ENCODE peak calls at places on chromosomes 7 and 10, in ten cellular contexts. W is RWPE1, H is body of pancreas, N is stomach, E is cardiac fibroblast, D is uterus, M is progenitor cell of endocrine pancreas, G is tibial artery, P is A673, J is left ventricle myocardium inferior. K is an unnamed sample.

GRCh38 chr7:91397612-91398011 is 133.4 kb downstream of the FZD1 start:
- DNase-seq in W (no peak), D (no peak), N (no peak), G (no peak), E (no peak), H (no peak), M (no peak), P (no peak), J (no peak), K (no peak)

GRCh38 chr10:77925410-77925794 is 1.2 kb downstream of the DLG5 start:
- DNase-seq in G (no peak), M (no peak), D (peak; percentile 47), W (peak; percentile 56), J (no peak), P (peak; percentile 64), H (peak; percentile 41), E (peak; percentile 48), N (no peak), K (no peak)

GRCh38 chr10:501596-501995 is 187.9 kb downstream of the DIP2C start:
- DNase-seq in J (no peak), D (peak; percentile 14), H (peak; percentile 60), P (no peak), E (peak; percentile 19), M (no peak), W (peak; percentile 34), N (peak; percentile 62), G (no peak), K (no peak)

GRCh38 chr10:27100800-27101347 is 580 bp upstream of the ANKRD26 start:
- DNase-seq in E (no peak), H (peak; percentile 14), G (no peak), N (no peak), W (peak; percentile 2), J (no peak), M (no peak), D (no peak), P (peak; percentile 2), K (no peak)

GRCh38 chr7:101913247-101913721 is 95.9 kb downstream of the CUX1 start:
- DNase-seq in G (no peak), W (no peak), D (peak; percentile 49), P (no peak), N (no peak), M (no peak), H (no peak), E (no peak), J (no peak), K (no peak)

GRCh38 chr10:84177541-84178386 is 4.2 kb downstream of the GPR15LG start:
- DNase-seq in G (no peak), D (no peak), N (no peak), H (no peak), P (no peak), E (no peak), M (no peak), J (peak; percentile 44), W (no peak), K (no peak)

GRCh38 chr10:62166331-62167154 is 102.1 kb downstream of the RTKN2 start:
- DNase-seq in H (peak; percentile 11), G (peak; percentile 44), D (peak; percentile 40), E (no peak), N (peak; percentile 66), J (peak; percentile 20), M (no peak), W (no peak), P (peak; percentile 16), K (no peak)

GRCh38 chr10:123622381-123622780 is 43.8 kb upstream of the GPR26 start:
- DNase-seq in H (no peak), P (no peak), N (no peak), W (no peak), J (no peak), E (no peak), M (no peak), D (no peak), G (no peak), K (no peak)

GRCh38 chr7:13110107-13110506 is 422.7 kb downstream of the ARL4A start:
- DNase-seq in G (no peak), E (no peak), W (no peak), J (no peak), D (no peak), H (no peak), M (no peak), P (no peak), N (no peak), K (no peak)

GRCh38 chr7:73738220-73738611 is 386 bp downstream of the ABHD11 start:
- DNase-seq in D (peak; percentile 61), E (peak; percentile 54), J (peak; percentile 52), G (no peak), M (no peak), W (peak; percentile 87), H (peak; percentile 73), P (peak; percentile 72), N (peak; percentile 59), K (no peak)

GRCh38 chr10:91389636-91390512 is 20.3 kb upstream of the HECTD2 start:
- DNase-seq in G (no peak), M (no peak), H (no peak), E (peak; percentile 78), W (peak; percentile 54), J (no peak), P (peak; percentile 78), N (no peak), D (no peak), K (no peak)

GRCh38 chr7:132390705-132391104 is 185.6 kb downstream of the PLXNA4 start:
- DNase-seq in W (no peak), H (no peak), N (no peak), P (no peak), J (no peak), D (no peak), E (peak; percentile 25), G (no peak), M (no peak), K (no peak)

GRCh38 chr10:26780793-26781601 is 79.8 kb downstream of the ABI1 start:
- DNase-seq in N (no peak), E (peak; percentile 96), M (no peak), J (no peak), W (peak; percentile 95), H (no peak), D (no peak), G (no peak), P (peak; percentile 2), K (no peak)

GRCh38 chr10:130932326-130933007 is 379.1 kb downstream of the TCERG1L start:
- DNase-seq in G (no peak), M (no peak), W (no peak), E (no peak), N (no peak), D (no peak), J (no peak), H (no peak), P (no peak), K (no peak)

GRCh38 chr10:69769395-69769989 is 32.2 kb upstream of the COL13A1 start:
- DNase-seq in M (no peak), P (peak; percentile 80), G (peak; percentile 36), J (no peak), N (no peak), D (no peak), H (peak; percentile 55), E (peak; percentile 71), W (peak; percentile 82), K (no peak)

GRCh38 chr7:106982415-106982814 is 62.1 kb upstream of the PRKAR2B start:
- DNase-seq in H (peak; percentile 6), J (no peak), E (no peak), N (no peak), G (no peak), P (no peak), D (no peak), W (no peak), M (no peak), K (no peak)

DNA sequence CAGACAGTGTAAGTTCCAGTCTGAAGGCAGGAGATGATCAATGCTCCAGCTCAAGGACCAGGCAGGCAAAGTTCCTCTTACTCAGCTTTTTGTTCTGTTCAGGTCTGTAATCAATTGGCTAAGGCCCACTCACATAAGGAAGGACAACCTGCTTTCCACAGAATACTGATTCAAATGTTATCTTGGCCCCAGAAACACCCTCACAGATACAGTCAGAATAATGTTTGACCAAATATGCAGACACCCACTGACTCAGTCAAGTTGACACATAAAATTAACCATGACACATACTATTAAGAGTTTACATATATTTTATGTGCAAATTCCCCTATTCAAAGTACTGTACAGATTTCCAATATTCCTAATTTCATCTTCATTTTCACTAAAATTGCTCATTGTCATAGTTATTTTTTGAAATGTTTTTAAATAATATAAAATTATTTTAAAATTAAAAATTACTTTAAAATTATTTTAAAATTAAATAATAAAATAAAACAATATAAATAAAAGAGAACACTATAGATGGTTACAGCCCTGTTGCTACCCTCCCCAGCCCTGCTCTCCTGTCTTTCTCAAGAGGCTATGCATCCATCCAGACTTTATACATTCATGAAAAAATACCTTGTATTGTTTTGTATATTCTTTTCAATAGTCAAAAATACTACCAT is 59.4 kb downstream of the RAB11FIP2 start:
- DNase-seq in N (no peak), M (no peak), P (no peak), E (peak; percentile 24), W (no peak), H (no peak), G (no peak), J (no peak), D (no peak), K (no peak)
- TF ChIP-seq CTCF in N (no peak), M (no peak), P (no peak), E (no peak), W (no peak), H (no peak), G (no peak), J (no peak), D (no peak), K (no peak)

DNA sequence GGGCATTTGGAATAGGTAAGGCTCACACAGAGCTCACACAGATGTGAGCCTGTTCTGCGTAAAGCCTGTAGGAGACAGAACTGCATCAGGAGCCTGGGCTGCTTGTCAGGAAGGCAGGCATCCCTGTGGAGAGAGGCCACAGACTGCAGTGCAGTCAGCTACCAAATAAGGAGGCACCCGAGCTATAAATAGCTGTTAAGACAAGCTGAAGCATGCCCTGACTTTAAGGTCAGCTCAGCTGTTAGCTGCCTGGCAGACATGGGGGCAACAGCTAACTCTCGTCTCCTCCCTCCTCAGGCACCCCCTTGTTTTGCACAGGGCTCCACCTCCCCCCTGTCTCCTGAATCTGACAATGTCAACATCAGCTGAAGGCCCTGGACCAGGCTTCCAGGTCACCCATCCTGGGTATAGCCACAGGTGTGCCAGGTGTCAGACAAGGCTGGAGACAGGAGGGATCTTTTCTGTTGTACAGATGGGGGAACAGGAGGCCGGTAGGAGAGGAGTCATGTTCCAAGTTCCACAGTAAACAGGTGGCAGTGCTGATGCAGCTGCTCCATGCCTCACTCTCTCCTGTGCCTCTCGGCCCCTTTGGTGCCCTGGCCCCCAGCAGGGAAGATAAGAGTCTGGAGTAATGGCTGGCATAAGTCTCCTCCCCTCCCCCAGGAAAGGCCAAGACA is 27.6 kb upstream of the MKRN1 start:
- DNase-seq in W (no peak), G (no peak), M (no peak), P (peak; percentile 34), E (peak; percentile 23), D (peak; percentile 52), N (no peak), H (peak; percentile 41), J (peak; percentile 61), K (no peak)
- TF ChIP-seq CTCF in W (no peak), G (peak; percentile 30), M (no peak), P (no peak), E (no peak), D (peak; percentile 27), N (no peak), H (no peak), J (peak; percentile 38), K (no peak)

GRCh38 chr10:111990734-111991133 is 192.8 kb downstream of the GPAM start:
- DNase-seq in N (no peak), E (peak; percentile 26), J (no peak), H (no peak), P (peak; percentile 9), G (no peak), D (no peak), W (no peak), M (no peak), K (no peak)
- TF ChIP-seq CTCF in N (no peak), E (peak; percentile 42), J (peak; percentile 13), H (no peak), P (peak; percentile 39), G (peak; percentile 16), D (no peak), W (peak; percentile 7), M (peak; percentile 30), K (peak; percentile 56)

GRCh38 chr10:74058658-74059057 is 60.7 kb downstream of the VCL start:
- DNase-seq in D (no peak), H (peak; percentile 32), P (peak; percentile 69), J (no peak), G (no peak), N (no peak), M (no peak), W (no peak), E (no peak), K (no peak)
- TF ChIP-seq CTCF in D (peak; percentile 3), H (no peak), P (peak; percentile 39), J (peak; percentile 9), G (no peak), N (peak; percentile 22), M (peak; percentile 33), W (no peak), E (no peak), K (no peak)